ENCODE peak calls at places on chromosomes 2 and 18, in six cellular contexts. One of them, this sample, is unnamed.

GRCh38 chr18:50038448-50038847 is 156.5 kb downstream of the MYO5B start:
- DNase-seq in lower lobe of right lung: no peak
- DNase-seq in GM06990: no peak
- DNase-seq in CD8-positive, alpha-beta memory T cell: no peak
- DNase-seq in CD4-positive, alpha-beta memory T cell: no peak
- DNase-seq in adrenal gland: no peak
- DNase-seq in this sample: no peak

GRCh38 chr2:230520875-230521155 is 104.8 kb downstream of the SP100 start:
- DNase-seq in lower lobe of right lung: no peak
- DNase-seq in GM06990: no peak
- DNase-seq in CD8-positive, alpha-beta memory T cell: no peak
- DNase-seq in CD4-positive, alpha-beta memory T cell: no peak
- DNase-seq in adrenal gland: no peak
- DNase-seq in this sample: no peak

GRCh38 chr2:33552758-33553461 is 46.2 kb downstream of the FAM98A start:
- DNase-seq in lower lobe of right lung: no peak
- DNase-seq in GM06990: no peak
- DNase-seq in CD8-positive, alpha-beta memory T cell: no peak
- DNase-seq in CD4-positive, alpha-beta memory T cell: no peak
- DNase-seq in adrenal gland: peak; percentile 14
- DNase-seq in this sample: no peak

GRCh38 chr2:32864761-32865160 is 82.0 kb upstream of the LTBP1 start:
- DNase-seq in lower lobe of right lung: no peak
- DNase-seq in GM06990: no peak
- DNase-seq in CD8-positive, alpha-beta memory T cell: no peak
- DNase-seq in CD4-positive, alpha-beta memory T cell: no peak
- DNase-seq in adrenal gland: no peak
- DNase-seq in this sample: no peak

GRCh38 chr2:23698733-23699391 is 228.1 kb downstream of the ATAD2B start:
- DNase-seq in lower lobe of right lung: no peak
- DNase-seq in GM06990: no peak
- DNase-seq in CD8-positive, alpha-beta memory T cell: no peak
- DNase-seq in CD4-positive, alpha-beta memory T cell: no peak
- DNase-seq in adrenal gland: peak; percentile 34
- DNase-seq in this sample: no peak

GRCh38 chr2:46878240-46878877 is 37.2 kb downstream of the MCFD2 start:
- DNase-seq in lower lobe of right lung: no peak
- DNase-seq in GM06990: no peak
- DNase-seq in CD8-positive, alpha-beta memory T cell: no peak
- DNase-seq in CD4-positive, alpha-beta memory T cell: no peak
- DNase-seq in adrenal gland: no peak
- DNase-seq in this sample: no peak

GRCh38 chr2:71596011-71596410 is 142.7 kb downstream of the DYSF start:
- DNase-seq in lower lobe of right lung: no peak
- DNase-seq in GM06990: no peak
- DNase-seq in CD8-positive, alpha-beta memory T cell: no peak
- DNase-seq in CD4-positive, alpha-beta memory T cell: no peak
- DNase-seq in adrenal gland: no peak
- DNase-seq in this sample: no peak

GRCh38 chr2:82526267-82526666 is 1932.8 kb downstream of the SUCLG1 start:
- DNase-seq in lower lobe of right lung: no peak
- DNase-seq in GM06990: no peak
- DNase-seq in CD8-positive, alpha-beta memory T cell: no peak
- DNase-seq in CD4-positive, alpha-beta memory T cell: no peak
- DNase-seq in adrenal gland: no peak
- DNase-seq in this sample: no peak

GRCh38 chr2:150469706-150470105 is 17.8 kb downstream of the RND3 start:
- DNase-seq in lower lobe of right lung: no peak
- DNase-seq in GM06990: no peak
- DNase-seq in CD8-positive, alpha-beta memory T cell: no peak
- DNase-seq in CD4-positive, alpha-beta memory T cell: no peak
- DNase-seq in adrenal gland: no peak
- DNase-seq in this sample: no peak

GRCh38 chr2:70851704-70852103 is 16.1 kb upstream of the CD207 start:
- DNase-seq in lower lobe of right lung: no peak
- DNase-seq in GM06990: peak; percentile 44
- DNase-seq in CD8-positive, alpha-beta memory T cell: no peak
- DNase-seq in CD4-positive, alpha-beta memory T cell: no peak
- DNase-seq in adrenal gland: no peak
- DNase-seq in this sample: no peak

GRCh38 chr2:112920923-112921532 is 10.1 kb downstream of the IL37 start:
- DNase-seq in lower lobe of right lung: no peak
- DNase-seq in GM06990: no peak
- DNase-seq in CD8-positive, alpha-beta memory T cell: no peak
- DNase-seq in CD4-positive, alpha-beta memory T cell: no peak
- DNase-seq in adrenal gland: no peak
- DNase-seq in this sample: no peak

GRCh38 chr2:101063352-101063751 is 61.3 kb downstream of the RPL31 start:
- DNase-seq in lower lobe of right lung: no peak
- DNase-seq in GM06990: no peak
- DNase-seq in CD8-positive, alpha-beta memory T cell: no peak
- DNase-seq in CD4-positive, alpha-beta memory T cell: no peak
- DNase-seq in adrenal gland: no peak
- DNase-seq in this sample: no peak

GRCh38 chr2:183438541-183438940 is 314.3 kb downstream of the NUP35 start:
- DNase-seq in lower lobe of right lung: no peak
- DNase-seq in GM06990: no peak
- DNase-seq in CD8-positive, alpha-beta memory T cell: no peak
- DNase-seq in CD4-positive, alpha-beta memory T cell: no peak
- DNase-seq in adrenal gland: no peak
- DNase-seq in this sample: no peak

GRCh38 chr18:11860594-11861450 is 9.6 kb downstream of the CHMP1B start:
- DNase-seq in lower lobe of right lung: no peak
- DNase-seq in GM06990: no peak
- DNase-seq in CD8-positive, alpha-beta memory T cell: no peak
- DNase-seq in CD4-positive, alpha-beta memory T cell: no peak
- DNase-seq in adrenal gland: no peak
- DNase-seq in this sample: no peak

GRCh38 chr18:11859903-11860407 is 8.7 kb downstream of the CHMP1B start:
- DNase-seq in lower lobe of right lung: no peak
- DNase-seq in GM06990: no peak
- DNase-seq in CD8-positive, alpha-beta memory T cell: no peak
- DNase-seq in CD4-positive, alpha-beta memory T cell: no peak
- DNase-seq in adrenal gland: peak; percentile 10
- DNase-seq in this sample: no peak

GRCh38 chr18:11857177-11857887 is 6.1 kb downstream of the CHMP1B start:
- DNase-seq in lower lobe of right lung: no peak
- DNase-seq in GM06990: no peak
- DNase-seq in CD8-positive, alpha-beta memory T cell: no peak
- DNase-seq in CD4-positive, alpha-beta memory T cell: no peak
- DNase-seq in adrenal gland: peak; percentile 87
- DNase-seq in this sample: no peak

GRCh38 chr18:11861583-11862288 is 10.5 kb downstream of the CHMP1B start:
- DNase-seq in lower lobe of right lung: no peak
- DNase-seq in GM06990: no peak
- DNase-seq in CD8-positive, alpha-beta memory T cell: no peak
- DNase-seq in CD4-positive, alpha-beta memory T cell: no peak
- DNase-seq in adrenal gland: no peak
- DNase-seq in this sample: no peak

GRCh38 chr18:11859282-11859797 is 8.1 kb downstream of the CHMP1B start:
- DNase-seq in lower lobe of right lung: no peak
- DNase-seq in GM06990: no peak
- DNase-seq in CD8-positive, alpha-beta memory T cell: no peak
- DNase-seq in CD4-positive, alpha-beta memory T cell: no peak
- DNase-seq in adrenal gland: no peak
- DNase-seq in this sample: no peak
- H3K4me3 ChIP-seq in lower lobe of right lung: no peak overlapping the region
- H3K4me3 ChIP-seq in GM06990: no peak overlapping the region
- H3K4me3 ChIP-seq in CD8-positive, alpha-beta memory T cell: no peak overlapping the region
- H3K4me3 ChIP-seq in CD4-positive, alpha-beta memory T cell: no peak overlapping the region
- H3K4me3 ChIP-seq in adrenal gland: no peak overlapping the region
- H3K4me3 ChIP-seq in this sample: no peak overlapping the region

GRCh38 chr2:58215429-58215828 is 25.7 kb downstream of the FANCL start:
- DNase-seq in lower lobe of right lung: no peak
- DNase-seq in GM06990: no peak
- DNase-seq in CD8-positive, alpha-beta memory T cell: no peak
- DNase-seq in CD4-positive, alpha-beta memory T cell: no peak
- DNase-seq in adrenal gland: peak; percentile 73
- DNase-seq in this sample: no peak
- H3K36me3 ChIP-seq in lower lobe of right lung: no peaks in the 10 kb centered on the region
- H3K36me3 ChIP-seq in GM06990: peaks cover 4% of the 10 kb centered on the region
- H3K36me3 ChIP-seq in CD8-positive, alpha-beta memory T cell: no peaks in the 10 kb centered on the region
- H3K36me3 ChIP-seq in CD4-positive, alpha-beta memory T cell: no peaks in the 10 kb centered on the region
- H3K36me3 ChIP-seq in adrenal gland: no peaks in the 10 kb centered on the region
- H3K36me3 ChIP-seq in this sample: no peaks in the 10 kb centered on the region

GRCh38 chr18:10030816-10031541 is 117.2 kb downstream of the VAPA start:
- DNase-seq in lower lobe of right lung: no peak
- DNase-seq in GM06990: no peak
- DNase-seq in CD8-positive, alpha-beta memory T cell: no peak
- DNase-seq in CD4-positive, alpha-beta memory T cell: no peak
- DNase-seq in adrenal gland: no peak
- DNase-seq in this sample: no peak

GRCh38 chr18:10029711-10030110 is 115.9 kb downstream of the VAPA start:
- DNase-seq in lower lobe of right lung: no peak
- DNase-seq in GM06990: no peak
- DNase-seq in CD8-positive, alpha-beta memory T cell: no peak
- DNase-seq in CD4-positive, alpha-beta memory T cell: no peak
- DNase-seq in adrenal gland: no peak
- DNase-seq in this sample: no peak

GRCh38 chr18:10033038-10033437 is 119.2 kb downstream of the VAPA start:
- DNase-seq in lower lobe of right lung: no peak
- DNase-seq in GM06990: no peak
- DNase-seq in CD8-positive, alpha-beta memory T cell: no peak
- DNase-seq in CD4-positive, alpha-beta memory T cell: no peak
- DNase-seq in adrenal gland: no peak
- DNase-seq in this sample: no peak

GRCh38 chr18:10035306-10035991 is 121.6 kb downstream of the VAPA start:
- DNase-seq in lower lobe of right lung: peak; percentile 78
- DNase-seq in GM06990: no peak
- DNase-seq in CD8-positive, alpha-beta memory T cell: no peak
- DNase-seq in CD4-positive, alpha-beta memory T cell: no peak
- DNase-seq in adrenal gland: no peak
- DNase-seq in this sample: no peak

GRCh38 chr18:10032331-10032979 is 118.6 kb downstream of the VAPA start:
- DNase-seq in lower lobe of right lung: no peak
- DNase-seq in GM06990: no peak
- DNase-seq in CD8-positive, alpha-beta memory T cell: no peak
- DNase-seq in CD4-positive, alpha-beta memory T cell: no peak
- DNase-seq in adrenal gland: no peak
- DNase-seq in this sample: peak; percentile 5
- H3K4me3 ChIP-seq in lower lobe of right lung: peak overlapping the region; percentile 43
- H3K4me3 ChIP-seq in GM06990: no peak overlapping the region
- H3K4me3 ChIP-seq in CD8-positive, alpha-beta memory T cell: no peak overlapping the region
- H3K4me3 ChIP-seq in CD4-positive, alpha-beta memory T cell: no peak overlapping the region
- H3K4me3 ChIP-seq in adrenal gland: no peak overlapping the region
- H3K4me3 ChIP-seq in this sample: no peak overlapping the region

GRCh38 chr18:79725486-79725885 is 45.9 kb downstream of the CTDP1 start:
- DNase-seq in lower lobe of right lung: peak; percentile 20
- DNase-seq in GM06990: no peak
- DNase-seq in CD8-positive, alpha-beta memory T cell: no peak
- DNase-seq in CD4-positive, alpha-beta memory T cell: no peak
- DNase-seq in adrenal gland: no peak
- DNase-seq in this sample: no peak

GRCh38 chr18:79723036-79723435 is 43.4 kb downstream of the CTDP1 start:
- DNase-seq in lower lobe of right lung: peak; percentile 33
- DNase-seq in GM06990: no peak
- DNase-seq in CD8-positive, alpha-beta memory T cell: no peak
- DNase-seq in CD4-positive, alpha-beta memory T cell: no peak
- DNase-seq in adrenal gland: no peak
- DNase-seq in this sample: no peak

GRCh38 chr18:79724299-79725080 is 44.9 kb downstream of the CTDP1 start:
- DNase-seq in lower lobe of right lung: peak; percentile 38
- DNase-seq in GM06990: no peak
- DNase-seq in CD8-positive, alpha-beta memory T cell: no peak
- DNase-seq in CD4-positive, alpha-beta memory T cell: no peak
- DNase-seq in adrenal gland: no peak
- DNase-seq in this sample: no peak

GRCh38 chr18:79726721-79727120 is 47.1 kb downstream of the CTDP1 start:
- DNase-seq in lower lobe of right lung: no peak
- DNase-seq in GM06990: no peak
- DNase-seq in CD8-positive, alpha-beta memory T cell: no peak
- DNase-seq in CD4-positive, alpha-beta memory T cell: no peak
- DNase-seq in adrenal gland: no peak
- DNase-seq in this sample: no peak

GRCh38 chr18:79723628-79724027 is 44.0 kb downstream of the CTDP1 start:
- DNase-seq in lower lobe of right lung: peak; percentile 33
- DNase-seq in GM06990: no peak
- DNase-seq in CD8-positive, alpha-beta memory T cell: no peak
- DNase-seq in CD4-positive, alpha-beta memory T cell: no peak
- DNase-seq in adrenal gland: no peak
- DNase-seq in this sample: no peak
- H3K36me3 ChIP-seq in lower lobe of right lung: peaks cover 70% of the 10 kb centered on the region
- H3K36me3 ChIP-seq in GM06990: peaks cover 19% of the 10 kb centered on the region
- H3K36me3 ChIP-seq in CD8-positive, alpha-beta memory T cell: peaks cover 11% of the 10 kb centered on the region
- H3K36me3 ChIP-seq in CD4-positive, alpha-beta memory T cell: peaks cover 49% of the 10 kb centered on the region
- H3K36me3 ChIP-seq in adrenal gland: peaks cover 4% of the 10 kb centered on the region
- H3K36me3 ChIP-seq in this sample: no peaks in the 10 kb centered on the region

DNA sequence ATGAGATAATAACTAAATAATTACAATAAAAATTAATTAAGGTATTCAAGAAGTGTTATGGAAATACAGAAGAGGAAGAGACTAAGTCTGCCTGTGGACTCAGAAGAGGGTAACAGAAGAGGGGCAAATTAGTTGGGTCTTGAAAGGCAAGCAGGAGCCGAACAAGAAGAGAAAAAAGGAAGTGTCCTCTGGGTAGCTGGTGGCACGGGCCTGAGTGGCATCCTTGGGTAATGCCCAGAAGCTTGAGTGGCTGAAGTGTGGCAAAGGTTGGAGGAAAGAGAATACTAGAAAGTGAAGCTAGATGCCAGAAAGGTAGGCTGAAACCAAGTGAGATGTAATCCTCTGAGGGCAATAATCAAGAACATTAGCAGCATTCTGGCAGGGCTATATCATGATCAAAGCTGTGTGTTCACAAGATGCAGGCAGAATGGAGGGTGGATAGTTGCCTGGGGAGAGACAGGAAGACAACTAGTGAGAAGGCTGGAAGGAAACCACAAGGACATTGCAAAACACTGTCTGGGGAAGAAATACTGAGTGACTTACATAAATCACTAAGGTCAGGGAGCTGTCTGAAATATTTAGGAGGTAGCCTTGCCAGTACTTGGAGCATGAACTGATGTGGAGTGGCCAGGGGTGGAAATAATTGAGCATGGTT is 16.2 kb downstream of the DOCK10 start:
- DNase-seq in lower lobe of right lung: peak; percentile 61
- DNase-seq in GM06990: no peak
- DNase-seq in CD8-positive, alpha-beta memory T cell: no peak
- DNase-seq in CD4-positive, alpha-beta memory T cell: no peak
- DNase-seq in adrenal gland: peak; percentile 18
- DNase-seq in this sample: no peak
- H3K4me3 ChIP-seq in lower lobe of right lung: no peak overlapping the region
- H3K4me3 ChIP-seq in GM06990: no peak overlapping the region
- H3K4me3 ChIP-seq in CD8-positive, alpha-beta memory T cell: no peak overlapping the region
- H3K4me3 ChIP-seq in CD4-positive, alpha-beta memory T cell: no peak overlapping the region
- H3K4me3 ChIP-seq in adrenal gland: no peak overlapping the region
- H3K4me3 ChIP-seq in this sample: no peak overlapping the region

DNA sequence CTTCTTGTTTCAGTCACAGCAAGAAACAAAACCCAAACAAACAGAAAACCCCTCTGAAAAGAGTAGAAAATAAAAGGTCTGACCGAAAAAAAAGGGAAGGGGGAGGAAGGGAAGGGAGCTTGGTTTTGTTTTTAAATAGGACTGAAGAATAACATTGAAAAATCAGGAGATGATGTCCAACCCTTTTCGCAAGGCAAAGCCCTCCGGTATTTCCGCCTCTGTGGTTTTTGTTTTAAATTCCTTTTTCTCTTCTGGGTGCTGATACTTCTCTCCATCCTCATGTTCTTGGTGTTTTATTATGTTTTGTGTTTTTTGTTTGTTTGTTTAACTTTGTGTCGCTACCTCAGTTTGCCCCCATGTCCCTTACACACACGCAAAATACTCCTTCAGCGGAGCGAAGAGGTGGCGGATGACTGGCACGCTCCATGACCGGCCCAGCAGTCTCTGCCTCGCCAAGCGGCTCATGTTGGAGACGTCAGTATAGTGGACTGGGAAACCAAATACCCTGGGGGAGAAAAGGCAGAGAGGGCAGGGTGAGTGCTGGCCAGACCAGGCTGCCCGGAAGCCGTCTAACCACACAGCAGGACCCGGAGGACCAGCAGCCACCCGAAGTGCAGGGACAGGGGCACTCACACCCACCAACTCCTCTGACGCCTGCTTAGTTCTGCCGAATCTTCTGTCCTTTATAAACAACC is 65.7 kb upstream of the POMC start:
- DNase-seq in lower lobe of right lung: no peak
- DNase-seq in GM06990: no peak
- DNase-seq in CD8-positive, alpha-beta memory T cell: no peak
- DNase-seq in CD4-positive, alpha-beta memory T cell: no peak
- DNase-seq in adrenal gland: no peak
- DNase-seq in this sample: no peak
- H3K36me3 ChIP-seq in lower lobe of right lung: peaks cover 69% of the 10 kb centered on the region
- H3K36me3 ChIP-seq in GM06990: peaks cover 21% of the 10 kb centered on the region
- H3K36me3 ChIP-seq in CD8-positive, alpha-beta memory T cell: peaks cover 28% of the 10 kb centered on the region
- H3K36me3 ChIP-seq in CD4-positive, alpha-beta memory T cell: peaks cover 54% of the 10 kb centered on the region
- H3K36me3 ChIP-seq in adrenal gland: peaks cover 63% of the 10 kb centered on the region
- H3K36me3 ChIP-seq in this sample: peaks cover under 1% of the 10 kb centered on the region